ENCODE peak calls at places on chromosomes 3 and 15, in ten cellular contexts. One of them, this sample, is unnamed.

GRCh38 chr3:154615451-154615850 is 185.5 kb upstream of the GPR149 start:
- DNase-seq in naive thymus-derived CD4-positive, alpha-beta T cell: no peak
- DNase-seq in hepatocyte: peak
- DNase-seq in psoas muscle: no peak
- DNase-seq in heart left ventricle: no peak
- DNase-seq in GM23338: no peak
- DNase-seq in pancreas: peak
- DNase-seq in cardiac muscle cell: no peak
- DNase-seq in HCT116: no peak
- DNase-seq in uterus: no peak
- DNase-seq in this sample: no peak

GRCh38 chr3:20905210-20905805 is 719.3 kb upstream of the SGO1 start:
- DNase-seq in uterus: no peak
- DNase-seq in GM23338: no peak
- DNase-seq in HCT116: no peak
- DNase-seq in hepatocyte: peak
- DNase-seq in heart left ventricle: no peak
- DNase-seq in psoas muscle: no peak
- DNase-seq in naive thymus-derived CD4-positive, alpha-beta T cell: no peak
- DNase-seq in cardiac muscle cell: peak
- DNase-seq in pancreas: no peak
- DNase-seq in this sample: no peak

GRCh38 chr3:11195201-11195600 is 40.9 kb downstream of the HRH1 start:
- DNase-seq in hepatocyte: peak
- DNase-seq in psoas muscle: no peak
- DNase-seq in naive thymus-derived CD4-positive, alpha-beta T cell: no peak
- DNase-seq in uterus: no peak
- DNase-seq in GM23338: no peak
- DNase-seq in heart left ventricle: no peak
- DNase-seq in cardiac muscle cell: no peak
- DNase-seq in HCT116: no peak
- DNase-seq in pancreas: no peak
- DNase-seq in this sample: no peak

GRCh38 chr15:91919014-91919534 is 65.6 kb downstream of the SLCO3A1 start:
- DNase-seq in hepatocyte: no peak
- DNase-seq in psoas muscle: no peak
- DNase-seq in pancreas: no peak
- DNase-seq in HCT116: no peak
- DNase-seq in uterus: no peak
- DNase-seq in GM23338: no peak
- DNase-seq in heart left ventricle: peak
- DNase-seq in naive thymus-derived CD4-positive, alpha-beta T cell: no peak
- DNase-seq in cardiac muscle cell: no peak
- DNase-seq in this sample: no peak

GRCh38 chr3:121651684-121652083 is 9.0 kb downstream of the HCLS1 start:
- DNase-seq in psoas muscle: no peak
- DNase-seq in hepatocyte: no peak
- DNase-seq in cardiac muscle cell: peak
- DNase-seq in GM23338: no peak
- DNase-seq in pancreas: no peak
- DNase-seq in HCT116: no peak
- DNase-seq in heart left ventricle: no peak
- DNase-seq in uterus: no peak
- DNase-seq in naive thymus-derived CD4-positive, alpha-beta T cell: no peak
- DNase-seq in this sample: no peak

GRCh38 chr3:186705882-186706780 is 11.0 kb upstream of the KNG1 start:
- DNase-seq in naive thymus-derived CD4-positive, alpha-beta T cell: no peak
- DNase-seq in HCT116: no peak
- DNase-seq in GM23338: no peak
- DNase-seq in cardiac muscle cell: no peak
- DNase-seq in pancreas: no peak
- DNase-seq in hepatocyte: no peak
- DNase-seq in psoas muscle: no peak
- DNase-seq in uterus: no peak
- DNase-seq in heart left ventricle: no peak
- DNase-seq in this sample: no peak

GRCh38 chr3:193883551-193883950 is 252.4 kb upstream of the HES1 start:
- DNase-seq in uterus: no peak
- DNase-seq in psoas muscle: no peak
- DNase-seq in naive thymus-derived CD4-positive, alpha-beta T cell: no peak
- DNase-seq in hepatocyte: no peak
- DNase-seq in cardiac muscle cell: peak
- DNase-seq in pancreas: no peak
- DNase-seq in heart left ventricle: no peak
- DNase-seq in GM23338: no peak
- DNase-seq in HCT116: no peak
- DNase-seq in this sample: no peak

GRCh38 chr3:104763007-104763406 is 603.7 kb upstream of the ALCAM start:
- DNase-seq in psoas muscle: no peak
- DNase-seq in hepatocyte: no peak
- DNase-seq in uterus: no peak
- DNase-seq in heart left ventricle: no peak
- DNase-seq in HCT116: no peak
- DNase-seq in cardiac muscle cell: peak
- DNase-seq in naive thymus-derived CD4-positive, alpha-beta T cell: no peak
- DNase-seq in pancreas: no peak
- DNase-seq in GM23338: peak
- DNase-seq in this sample: no peak

GRCh38 chr3:103137830-103138229 is 703.0 kb downstream of the ZPLD1 start:
- DNase-seq in GM23338: no peak
- DNase-seq in HCT116: no peak
- DNase-seq in uterus: no peak
- DNase-seq in heart left ventricle: no peak
- DNase-seq in hepatocyte: no peak
- DNase-seq in psoas muscle: no peak
- DNase-seq in naive thymus-derived CD4-positive, alpha-beta T cell: no peak
- DNase-seq in cardiac muscle cell: no peak
- DNase-seq in pancreas: no peak
- DNase-seq in this sample: no peak

DNA sequence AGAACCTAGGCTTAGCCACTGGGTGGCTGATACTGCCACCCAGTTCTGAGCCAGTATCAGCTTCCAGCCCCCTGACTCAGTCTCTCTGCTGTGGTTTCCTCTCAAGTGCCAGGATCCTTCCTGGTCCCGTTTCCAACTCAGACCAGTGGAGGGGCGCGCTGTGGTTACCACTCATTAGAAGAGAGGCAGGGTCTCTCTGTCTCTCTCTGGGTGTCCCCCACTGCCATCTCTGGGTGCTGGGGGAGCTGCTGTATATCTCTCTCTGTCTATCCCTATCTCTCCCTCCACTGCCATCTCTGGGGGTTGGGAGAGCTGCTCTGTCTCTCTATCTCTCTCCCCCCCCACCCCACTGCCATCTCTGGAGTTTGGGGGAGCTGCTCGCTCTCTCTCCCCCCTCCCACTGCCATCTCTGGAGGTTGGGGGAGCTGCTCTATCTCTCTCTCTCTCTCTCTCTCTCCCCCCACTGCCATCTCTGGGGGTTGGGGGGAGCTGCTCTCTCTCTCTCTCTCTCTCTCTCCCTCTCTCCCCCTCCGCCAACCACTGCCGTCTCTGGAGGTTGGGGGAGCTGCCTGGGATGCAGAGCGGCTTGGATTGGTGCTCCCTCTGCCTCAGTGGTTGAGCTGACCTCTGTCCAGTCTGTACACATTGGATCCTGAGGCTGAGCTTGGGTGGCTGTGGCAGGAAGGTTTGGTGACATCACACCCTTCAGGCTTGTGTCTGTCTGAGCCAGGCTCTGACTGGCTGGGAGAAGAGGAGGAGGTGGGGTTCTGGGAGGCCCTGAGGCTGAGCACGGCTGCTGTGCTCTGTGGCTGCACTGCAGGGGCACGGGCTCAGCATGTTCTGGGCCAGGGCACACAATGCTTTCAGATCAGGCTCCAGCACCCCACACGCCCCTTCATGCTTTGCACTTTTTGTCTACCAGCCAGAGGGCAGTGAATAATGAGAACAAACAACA is 98.9 kb downstream of the APBA2 start:
- DNase-seq in hepatocyte: peak
- DNase-seq in HCT116: no peak
- DNase-seq in naive thymus-derived CD4-positive, alpha-beta T cell: peak
- DNase-seq in uterus: no peak
- DNase-seq in cardiac muscle cell: peak
- DNase-seq in psoas muscle: no peak
- DNase-seq in heart left ventricle: no peak
- DNase-seq in GM23338: no peak
- DNase-seq in pancreas: no peak
- DNase-seq in this sample: no peak
- H3K27ac ChIP-seq in hepatocyte: no peak
- H3K27ac ChIP-seq in HCT116: no peak
- H3K27ac ChIP-seq in naive thymus-derived CD4-positive, alpha-beta T cell: no peak
- H3K27ac ChIP-seq in uterus: no peak
- H3K27ac ChIP-seq in cardiac muscle cell: peak
- H3K27ac ChIP-seq in psoas muscle: no peak
- H3K27ac ChIP-seq in heart left ventricle: no peak
- H3K27ac ChIP-seq in GM23338: no peak
- H3K27ac ChIP-seq in pancreas: no peak
- H3K27ac ChIP-seq in this sample: no peak

GRCh38 chr3:175672119-175672689 is 813.1 kb downstream of the NAALADL2 start:
- DNase-seq in heart left ventricle: no peak
- DNase-seq in hepatocyte: no peak
- DNase-seq in psoas muscle: no peak
- DNase-seq in HCT116: no peak
- DNase-seq in naive thymus-derived CD4-positive, alpha-beta T cell: no peak
- DNase-seq in pancreas: no peak
- DNase-seq in GM23338: no peak
- DNase-seq in uterus: no peak
- DNase-seq in cardiac muscle cell: peak
- DNase-seq in this sample: no peak

GRCh38 chr3:175664911-175665310 is 805.8 kb downstream of the NAALADL2 start:
- DNase-seq in HCT116: no peak
- DNase-seq in pancreas: no peak
- DNase-seq in uterus: no peak
- DNase-seq in hepatocyte: no peak
- DNase-seq in naive thymus-derived CD4-positive, alpha-beta T cell: no peak
- DNase-seq in cardiac muscle cell: no peak
- DNase-seq in psoas muscle: no peak
- DNase-seq in heart left ventricle: no peak
- DNase-seq in GM23338: no peak
- DNase-seq in this sample: no peak

GRCh38 chr3:175668300-175668699 is 809.2 kb downstream of the NAALADL2 start:
- DNase-seq in psoas muscle: no peak
- DNase-seq in cardiac muscle cell: no peak
- DNase-seq in pancreas: no peak
- DNase-seq in GM23338: no peak
- DNase-seq in HCT116: no peak
- DNase-seq in uterus: no peak
- DNase-seq in hepatocyte: no peak
- DNase-seq in heart left ventricle: no peak
- DNase-seq in naive thymus-derived CD4-positive, alpha-beta T cell: no peak
- DNase-seq in this sample: no peak

GRCh38 chr3:175670572-175670971 is 811.4 kb downstream of the NAALADL2 start:
- DNase-seq in cardiac muscle cell: no peak
- DNase-seq in GM23338: no peak
- DNase-seq in heart left ventricle: no peak
- DNase-seq in psoas muscle: no peak
- DNase-seq in pancreas: no peak
- DNase-seq in HCT116: no peak
- DNase-seq in uterus: no peak
- DNase-seq in hepatocyte: no peak
- DNase-seq in naive thymus-derived CD4-positive, alpha-beta T cell: no peak
- DNase-seq in this sample: no peak
- H3K27ac ChIP-seq in cardiac muscle cell: no peak
- H3K27ac ChIP-seq in GM23338: no peak
- H3K27ac ChIP-seq in heart left ventricle: no peak
- H3K27ac ChIP-seq in psoas muscle: no peak
- H3K27ac ChIP-seq in pancreas: no peak
- H3K27ac ChIP-seq in HCT116: no peak
- H3K27ac ChIP-seq in uterus: no peak
- H3K27ac ChIP-seq in hepatocyte: no peak
- H3K27ac ChIP-seq in naive thymus-derived CD4-positive, alpha-beta T cell: no peak
- H3K27ac ChIP-seq in this sample: no peak

GRCh38 chr15:62088361-62088693 is 21.6 kb downstream of the C2CD4A start:
- DNase-seq in pancreas: no peak
- DNase-seq in HCT116: no peak
- DNase-seq in heart left ventricle: no peak
- DNase-seq in GM23338: no peak
- DNase-seq in psoas muscle: no peak
- DNase-seq in naive thymus-derived CD4-positive, alpha-beta T cell: no peak
- DNase-seq in uterus: no peak
- DNase-seq in cardiac muscle cell: no peak
- DNase-seq in hepatocyte: no peak
- DNase-seq in this sample: no peak
- H3K27ac ChIP-seq in pancreas: no peak
- H3K27ac ChIP-seq in HCT116: no peak
- H3K27ac ChIP-seq in heart left ventricle: no peak
- H3K27ac ChIP-seq in GM23338: no peak
- H3K27ac ChIP-seq in psoas muscle: no peak
- H3K27ac ChIP-seq in naive thymus-derived CD4-positive, alpha-beta T cell: no peak
- H3K27ac ChIP-seq in uterus: no peak
- H3K27ac ChIP-seq in cardiac muscle cell: no peak
- H3K27ac ChIP-seq in hepatocyte: peak
- H3K27ac ChIP-seq in this sample: peak

GRCh38 chr15:80580107-80580506 is 115.0 kb upstream of the ABHD17C start:
- DNase-seq in naive thymus-derived CD4-positive, alpha-beta T cell: no peak
- DNase-seq in uterus: no peak
- DNase-seq in pancreas: no peak
- DNase-seq in HCT116: no peak
- DNase-seq in hepatocyte: no peak
- DNase-seq in cardiac muscle cell: peak
- DNase-seq in heart left ventricle: no peak
- DNase-seq in psoas muscle: no peak
- DNase-seq in GM23338: no peak
- DNase-seq in this sample: peak
- H3K27ac ChIP-seq in naive thymus-derived CD4-positive, alpha-beta T cell: no peak
- H3K27ac ChIP-seq in uterus: no peak
- H3K27ac ChIP-seq in pancreas: no peak
- H3K27ac ChIP-seq in HCT116: no peak
- H3K27ac ChIP-seq in hepatocyte: no peak
- H3K27ac ChIP-seq in cardiac muscle cell: no peak
- H3K27ac ChIP-seq in heart left ventricle: no peak
- H3K27ac ChIP-seq in psoas muscle: no peak
- H3K27ac ChIP-seq in GM23338: no peak
- H3K27ac ChIP-seq in this sample: peak

GRCh38 chr3:38168988-38169363 is 3.6 kb downstream of the OXSR1 start:
- DNase-seq in pancreas: no peak
- DNase-seq in cardiac muscle cell: no peak
- DNase-seq in HCT116: no peak
- DNase-seq in hepatocyte: no peak
- DNase-seq in GM23338: no peak
- DNase-seq in uterus: no peak
- DNase-seq in heart left ventricle: no peak
- DNase-seq in naive thymus-derived CD4-positive, alpha-beta T cell: no peak
- DNase-seq in psoas muscle: no peak
- DNase-seq in this sample: no peak
- H3K27ac ChIP-seq in pancreas: no peak
- H3K27ac ChIP-seq in cardiac muscle cell: no peak
- H3K27ac ChIP-seq in HCT116: no peak
- H3K27ac ChIP-seq in hepatocyte: no peak
- H3K27ac ChIP-seq in GM23338: no peak
- H3K27ac ChIP-seq in uterus: no peak
- H3K27ac ChIP-seq in heart left ventricle: no peak
- H3K27ac ChIP-seq in naive thymus-derived CD4-positive, alpha-beta T cell: no peak
- H3K27ac ChIP-seq in psoas muscle: no peak
- H3K27ac ChIP-seq in this sample: peak